ENCODE peak calls at places on chromosomes 13 and 19, in eight cellular contexts. A is NCI-H1092; R is EL; P is pulmonary artery endothelial cell; K is astrocyte of the cerebellum; Z is activated T-helper 1 cell treated with Interleukin-2 at 50 U/mL for 16 hours; U is astrocyte; I is activated naive CD4-positive, alpha-beta T cell treated with anti-CD3 and anti-CD28 coated beads for 36 hours. Y is an unnamed sample.

GRCh38 chr19:11208526-11209471 is 11.5 kb upstream of the KANK2 start:
- DNase-seq in A (no peak), R (peak; percentile 41), P (no peak), K (no peak), Z (no peak), U (no peak), I (no peak), Y (no peak)

GRCh38 chr13:83798731-83799130 is 83.5 kb downstream of the SLITRK1 start:
- DNase-seq in A (no peak), R (peak; percentile 35), P (no peak), K (no peak), Z (no peak), U (peak; percentile 46), I (no peak), Y (peak; percentile 45)

GRCh38 chr19:14337510-14337909 is 43.7 kb upstream of the ADGRE5 start:
- DNase-seq in A (no peak), R (no peak), P (no peak), K (no peak), Z (no peak), U (no peak), I (peak; percentile 32), Y (no peak)

GRCh38 chr13:92719868-92720267 is 506.7 kb upstream of the GPC6 start:
- DNase-seq in A (peak; percentile 92), R (no peak), P (no peak), K (no peak), Z (no peak), U (no peak), I (no peak), Y (no peak)

GRCh38 chr13:48769107-48769704 is 115.5 kb downstream of the CYSLTR2 start:
- DNase-seq in A (peak; percentile 66), R (peak; percentile 82), P (peak; percentile 67), K (peak; percentile 88), Z (peak; percentile 55), U (peak; percentile 76), I (peak; percentile 93), Y (peak; percentile 95)

GRCh38 chr13:107586216-107586615 is 629.1 kb downstream of the LIG4 start:
- DNase-seq in A (no peak), R (no peak), P (no peak), K (no peak), Z (no peak), U (peak; percentile 22), I (no peak), Y (peak; percentile 29)

GRCh38 chr19:7575426-7576040 is 20.1 kb upstream of the CAMSAP3 start:
- DNase-seq in A (no peak), R (peak; percentile 33), P (no peak), K (no peak), Z (no peak), U (no peak), I (no peak), Y (no peak)

GRCh38 chr19:45646345-45646698 is 7.1 kb upstream of the EML2 start:
- DNase-seq in A (no peak), R (no peak), P (no peak), K (no peak), Z (no peak), U (no peak), I (no peak), Y (no peak)

GRCh38 chr13:104181526-104182231 is 1115.5 kb upstream of the SLC10A2 start:
- DNase-seq in A (no peak), R (no peak), P (no peak), K (no peak), Z (no peak), U (no peak), I (no peak), Y (no peak)

GRCh38 chr13:68056816-68057710 is 826.9 kb upstream of the PCDH9 start:
- DNase-seq in A (no peak), R (no peak), P (no peak), K (peak; percentile 79), Z (no peak), U (peak; percentile 84), I (no peak), Y (peak; percentile 24)

GRCh38 chr13:113759525-113760137 is 605 bp downstream of the TMEM255B start:
- DNase-seq in A (no peak), R (peak; percentile 23), P (peak; percentile 53), K (no peak), Z (no peak), U (no peak), I (no peak), Y (no peak)

GRCh38 chr13:36430247-36431203 is 1.8 kb upstream of the CCNA1 start:
- DNase-seq in A (no peak), R (no peak), P (no peak), K (no peak), Z (no peak), U (no peak), I (no peak), Y (peak; percentile 27)

GRCh38 chr19:2034729-2035589 is 16.1 kb downstream of the MKNK2 start:
- DNase-seq in A (no peak), R (peak; percentile 28), P (no peak), K (no peak), Z (peak; percentile 33), U (no peak), I (peak; percentile 75), Y (no peak)

GRCh38 chr13:37918116-37919100 is 48.8 kb upstream of the TRPC4 start:
- DNase-seq in A (no peak), R (no peak), P (no peak), K (peak; percentile 13), Z (no peak), U (no peak), I (no peak), Y (no peak)

GRCh38 chr19:1057185-1057857 is 9.6 kb upstream of the ARHGAP45 start:
- DNase-seq in A (no peak), R (peak; percentile 48), P (no peak), K (peak; percentile 40), Z (no peak), U (peak; percentile 67), I (peak; percentile 60), Y (peak; percentile 67)

GRCh38 chr13:113932060-113932459 is 41.8 kb downstream of the C13orf46 start:
- DNase-seq in A (no peak), R (no peak), P (no peak), K (no peak), Z (no peak), U (no peak), I (no peak), Y (no peak)

GRCh38 chr13:89650226-89650625 is 1697.3 kb upstream of the MIR17HG start:
- DNase-seq in A (no peak), R (no peak), P (no peak), K (no peak), Z (no peak), U (no peak), I (no peak), Y (no peak)

GRCh38 chr19:54338521-54338920 is 441 bp downstream of the LILRA4 start:
- DNase-seq in A (no peak), R (no peak), P (no peak), K (no peak), Z (no peak), U (no peak), I (no peak), Y (no peak)

GRCh38 chr19:36819130-36819630 is 19.0 kb downstream of the ZNF790 start:
- DNase-seq in A (no peak), R (no peak), P (no peak), K (no peak), Z (no peak), U (peak; percentile 4), I (no peak), Y (peak; percentile 9)

GRCh38 chr13:27635256-27635655 is 13.6 kb downstream of the POLR1D start:
- DNase-seq in A (no peak), R (no peak), P (no peak), K (no peak), Z (no peak), U (no peak), I (no peak), Y (no peak)

GRCh38 chr19:8532170-8532569 is 18.2 kb upstream of the ZNF414 start:
- DNase-seq in A (no peak), R (no peak), P (no peak), K (no peak), Z (no peak), U (no peak), I (no peak), Y (no peak)

GRCh38 chr13:110559429-110559943 is 2.0 kb downstream of the RAB20 start:
- DNase-seq in A (no peak), R (peak; percentile 42), P (no peak), K (no peak), Z (no peak), U (no peak), I (no peak), Y (peak; percentile 58)

GRCh38 chr19:16463991-16464575 is 7.7 kb downstream of the EPS15L1 start:
- DNase-seq in A (no peak), R (peak; percentile 45), P (no peak), K (no peak), Z (no peak), U (peak; percentile 56), I (no peak), Y (peak; percentile 62)